ENCODE peak calls at places on chromosomes 7 and 10, in nine cellular contexts. One of them, this sample, is unnamed.

GRCh38 chr7:116087984-116088383 is 57.4 kb upstream of the TFEC start:
- DNase-seq in AG09309: no peak
- DNase-seq in astrocyte of the spinal cord: no peak
- DNase-seq in tibial artery: no peak
- DNase-seq in NB4: no peak
- DNase-seq in mammary epithelial cell: no peak
- DNase-seq in hepatocyte: no peak
- DNase-seq in upper lobe of right lung: no peak
- DNase-seq in cardiac muscle cell: no peak
- DNase-seq in this sample: no peak

GRCh38 chr10:111522141-111522540 is 445.3 kb downstream of the ADRA2A start:
- DNase-seq in hepatocyte: no peak
- DNase-seq in NB4: no peak
- DNase-seq in cardiac muscle cell: no peak
- DNase-seq in AG09309: no peak
- DNase-seq in mammary epithelial cell: no peak
- DNase-seq in tibial artery: no peak
- DNase-seq in upper lobe of right lung: no peak
- DNase-seq in astrocyte of the spinal cord: no peak
- DNase-seq in this sample: no peak

GRCh38 chr10:132189810-132190422 is 3.2 kb downstream of the DPYSL4 start:
- DNase-seq in hepatocyte: no peak
- DNase-seq in tibial artery: no peak
- DNase-seq in NB4: no peak
- DNase-seq in mammary epithelial cell: no peak
- DNase-seq in AG09309: no peak
- DNase-seq in astrocyte of the spinal cord: no peak
- DNase-seq in cardiac muscle cell: no peak
- DNase-seq in upper lobe of right lung: no peak
- DNase-seq in this sample: no peak

GRCh38 chr7:90603346-90603745 is 7.2 kb downstream of the CDK14 start:
- DNase-seq in cardiac muscle cell: no peak
- DNase-seq in astrocyte of the spinal cord: no peak
- DNase-seq in mammary epithelial cell: no peak
- DNase-seq in NB4: no peak
- DNase-seq in tibial artery: no peak
- DNase-seq in AG09309: no peak
- DNase-seq in upper lobe of right lung: no peak
- DNase-seq in hepatocyte: no peak
- DNase-seq in this sample: no peak

GRCh38 chr7:86846494-86847190 is 202.9 kb downstream of the GRM3 start:
- DNase-seq in NB4: no peak
- DNase-seq in mammary epithelial cell: no peak
- DNase-seq in astrocyte of the spinal cord: no peak
- DNase-seq in hepatocyte: peak
- DNase-seq in AG09309: no peak
- DNase-seq in cardiac muscle cell: no peak
- DNase-seq in upper lobe of right lung: no peak
- DNase-seq in tibial artery: no peak
- DNase-seq in this sample: no peak

GRCh38 chr7:142420554-142421362 is 162.9 kb upstream of the PRSS58 start:
- DNase-seq in astrocyte of the spinal cord: peak
- DNase-seq in AG09309: no peak
- DNase-seq in hepatocyte: peak
- DNase-seq in tibial artery: no peak
- DNase-seq in upper lobe of right lung: no peak
- DNase-seq in mammary epithelial cell: peak
- DNase-seq in NB4: peak
- DNase-seq in cardiac muscle cell: peak
- DNase-seq in this sample: no peak

GRCh38 chr7:157670490-157671357 is 333.9 kb downstream of the DNAJB6 start:
- DNase-seq in tibial artery: no peak
- DNase-seq in upper lobe of right lung: no peak
- DNase-seq in mammary epithelial cell: no peak
- DNase-seq in AG09309: no peak
- DNase-seq in astrocyte of the spinal cord: no peak
- DNase-seq in NB4: peak
- DNase-seq in hepatocyte: no peak
- DNase-seq in cardiac muscle cell: no peak
- DNase-seq in this sample: no peak

GRCh38 chr10:44853148-44853734 is 57.9 kb upstream of the TMEM72 start:
- DNase-seq in hepatocyte: no peak
- DNase-seq in mammary epithelial cell: no peak
- DNase-seq in astrocyte of the spinal cord: peak
- DNase-seq in upper lobe of right lung: no peak
- DNase-seq in tibial artery: no peak
- DNase-seq in cardiac muscle cell: peak
- DNase-seq in NB4: peak
- DNase-seq in AG09309: peak
- DNase-seq in this sample: no peak

GRCh38 chr10:93406367-93407145 is 75.6 kb downstream of the MYOF start:
- DNase-seq in tibial artery: no peak
- DNase-seq in NB4: no peak
- DNase-seq in AG09309: no peak
- DNase-seq in upper lobe of right lung: no peak
- DNase-seq in mammary epithelial cell: peak
- DNase-seq in astrocyte of the spinal cord: no peak
- DNase-seq in cardiac muscle cell: peak
- DNase-seq in hepatocyte: peak
- DNase-seq in this sample: no peak

GRCh38 chr7:95045236-95045923 is 138.0 kb downstream of the PPP1R9A start:
- DNase-seq in mammary epithelial cell: peak
- DNase-seq in tibial artery: no peak
- DNase-seq in AG09309: no peak
- DNase-seq in hepatocyte: no peak
- DNase-seq in NB4: peak
- DNase-seq in upper lobe of right lung: no peak
- DNase-seq in cardiac muscle cell: peak
- DNase-seq in astrocyte of the spinal cord: peak
- DNase-seq in this sample: no peak

GRCh38 chr10:129417164-129417563 is 49.9 kb upstream of the MGMT start:
- DNase-seq in cardiac muscle cell: peak
- DNase-seq in mammary epithelial cell: no peak
- DNase-seq in NB4: no peak
- DNase-seq in astrocyte of the spinal cord: no peak
- DNase-seq in AG09309: no peak
- DNase-seq in upper lobe of right lung: no peak
- DNase-seq in tibial artery: no peak
- DNase-seq in hepatocyte: no peak
- DNase-seq in this sample: no peak

GRCh38 chr7:143385891-143386781 is 5.0 kb downstream of the ZYX start:
- DNase-seq in mammary epithelial cell: no peak
- DNase-seq in tibial artery: no peak
- DNase-seq in astrocyte of the spinal cord: no peak
- DNase-seq in cardiac muscle cell: peak
- DNase-seq in AG09309: no peak
- DNase-seq in NB4: peak
- DNase-seq in upper lobe of right lung: peak
- DNase-seq in hepatocyte: no peak
- DNase-seq in this sample: no peak

GRCh38 chr10:17222329-17222728 is 5.7 kb upstream of the VIM start:
- DNase-seq in hepatocyte: no peak
- DNase-seq in upper lobe of right lung: no peak
- DNase-seq in NB4: no peak
- DNase-seq in AG09309: no peak
- DNase-seq in cardiac muscle cell: no peak
- DNase-seq in mammary epithelial cell: no peak
- DNase-seq in tibial artery: no peak
- DNase-seq in astrocyte of the spinal cord: no peak
- DNase-seq in this sample: no peak

GRCh38 chr7:141640239-141640840 is 61.6 kb downstream of the DENND11 start:
- DNase-seq in astrocyte of the spinal cord: peak
- DNase-seq in tibial artery: no peak
- DNase-seq in mammary epithelial cell: no peak
- DNase-seq in AG09309: no peak
- DNase-seq in cardiac muscle cell: no peak
- DNase-seq in NB4: no peak
- DNase-seq in upper lobe of right lung: no peak
- DNase-seq in hepatocyte: no peak
- DNase-seq in this sample: no peak

GRCh38 chr10:117425908-117426566 is 50.8 kb upstream of the PDZD8 start:
- DNase-seq in AG09309: no peak
- DNase-seq in astrocyte of the spinal cord: no peak
- DNase-seq in mammary epithelial cell: no peak
- DNase-seq in cardiac muscle cell: no peak
- DNase-seq in hepatocyte: no peak
- DNase-seq in NB4: no peak
- DNase-seq in tibial artery: no peak
- DNase-seq in upper lobe of right lung: no peak
- DNase-seq in this sample: no peak

GRCh38 chr7:102024005-102024768 is 206.8 kb downstream of the CUX1 start:
- DNase-seq in upper lobe of right lung: no peak
- DNase-seq in astrocyte of the spinal cord: no peak
- DNase-seq in NB4: no peak
- DNase-seq in hepatocyte: no peak
- DNase-seq in AG09309: no peak
- DNase-seq in mammary epithelial cell: no peak
- DNase-seq in cardiac muscle cell: no peak
- DNase-seq in tibial artery: no peak
- DNase-seq in this sample: no peak

GRCh38 chr10:131093346-131093745 is 218.2 kb downstream of the TCERG1L start:
- DNase-seq in tibial artery: no peak
- DNase-seq in upper lobe of right lung: no peak
- DNase-seq in NB4: no peak
- DNase-seq in cardiac muscle cell: no peak
- DNase-seq in AG09309: no peak
- DNase-seq in astrocyte of the spinal cord: no peak
- DNase-seq in mammary epithelial cell: no peak
- DNase-seq in hepatocyte: no peak
- DNase-seq in this sample: no peak

GRCh38 chr7:31326416-31326815 is 14.1 kb downstream of the NEUROD6 start:
- DNase-seq in upper lobe of right lung: no peak
- DNase-seq in cardiac muscle cell: no peak
- DNase-seq in AG09309: no peak
- DNase-seq in hepatocyte: no peak
- DNase-seq in mammary epithelial cell: no peak
- DNase-seq in NB4: no peak
- DNase-seq in astrocyte of the spinal cord: no peak
- DNase-seq in tibial artery: no peak
- DNase-seq in this sample: no peak

GRCh38 chr10:49610015-49610734 is at the start of gene SLC18A3:
- DNase-seq in hepatocyte: no peak
- DNase-seq in cardiac muscle cell: no peak
- DNase-seq in upper lobe of right lung: peak
- DNase-seq in tibial artery: no peak
- DNase-seq in astrocyte of the spinal cord: no peak
- DNase-seq in NB4: no peak
- DNase-seq in AG09309: no peak
- DNase-seq in mammary epithelial cell: no peak
- DNase-seq in this sample: no peak

GRCh38 chr7:151631968-151632749 is 112.5 kb upstream of the RHEB start:
- DNase-seq in upper lobe of right lung: peak
- DNase-seq in astrocyte of the spinal cord: peak
- DNase-seq in AG09309: no peak
- DNase-seq in tibial artery: peak
- DNase-seq in cardiac muscle cell: peak
- DNase-seq in mammary epithelial cell: peak
- DNase-seq in hepatocyte: peak
- DNase-seq in NB4: peak
- DNase-seq in this sample: no peak
- H3K4me3 ChIP-seq in upper lobe of right lung: peak
- H3K4me3 ChIP-seq in astrocyte of the spinal cord: peak
- H3K4me3 ChIP-seq in AG09309: peak
- H3K4me3 ChIP-seq in tibial artery: peak
- H3K4me3 ChIP-seq in cardiac muscle cell: peak
- H3K4me3 ChIP-seq in mammary epithelial cell: peak
- H3K4me3 ChIP-seq in hepatocyte: peak
- H3K4me3 ChIP-seq in NB4: peak
- H3K4me3 ChIP-seq in this sample: peak

GRCh38 chr10:24462889-24463552 is 254.1 kb downstream of the KIAA1217 start:
- DNase-seq in tibial artery: no peak
- DNase-seq in cardiac muscle cell: no peak
- DNase-seq in NB4: peak
- DNase-seq in upper lobe of right lung: no peak
- DNase-seq in AG09309: no peak
- DNase-seq in hepatocyte: no peak
- DNase-seq in mammary epithelial cell: no peak
- DNase-seq in astrocyte of the spinal cord: peak
- DNase-seq in this sample: no peak
- TF ChIP-seq CTCF in tibial artery: no peak
- TF ChIP-seq CTCF in cardiac muscle cell: peak
- TF ChIP-seq CTCF in NB4: peak
- TF ChIP-seq CTCF in upper lobe of right lung: no peak
- TF ChIP-seq CTCF in AG09309: peak
- TF ChIP-seq CTCF in hepatocyte: peak
- TF ChIP-seq CTCF in mammary epithelial cell: peak
- TF ChIP-seq CTCF in astrocyte of the spinal cord: peak
- TF ChIP-seq CTCF in this sample: peak

DNA sequence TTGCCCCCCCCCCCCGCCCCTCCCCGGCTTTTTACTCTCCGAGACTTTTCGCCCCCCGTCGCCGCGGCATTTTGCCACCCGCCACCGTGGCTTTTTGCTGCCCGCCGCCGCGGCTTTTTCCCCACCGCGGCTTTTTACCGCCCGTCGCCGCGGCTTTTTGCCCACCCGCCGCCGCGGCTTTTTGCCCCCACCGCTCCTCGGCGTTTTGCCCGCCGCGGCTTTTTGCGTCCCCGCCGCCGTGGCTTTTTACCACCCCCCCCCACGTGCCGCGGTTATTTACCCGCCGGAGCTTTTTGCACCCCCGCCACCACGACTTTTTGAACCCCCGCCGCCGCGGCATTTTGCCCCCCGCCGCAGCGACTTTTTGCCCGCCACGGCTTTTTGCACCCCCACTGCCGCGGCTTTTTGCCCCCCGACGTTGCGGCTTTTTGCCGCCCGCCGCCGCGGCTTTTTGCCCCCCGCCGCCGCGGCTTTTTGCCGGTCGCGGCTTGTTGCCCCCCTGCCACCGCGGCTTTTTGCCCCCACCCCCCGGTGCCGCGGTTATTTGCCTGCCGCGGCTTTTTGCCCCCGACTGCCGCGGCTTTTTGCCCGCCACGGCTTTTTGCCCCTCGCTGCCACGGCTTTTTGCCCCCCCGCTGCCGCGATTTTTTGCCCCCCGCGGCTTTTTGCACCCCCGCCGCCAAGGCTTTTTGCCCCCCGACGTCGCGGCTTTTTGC is 461.1 kb downstream of the ZNF33B start:
- DNase-seq in tibial artery: no peak
- DNase-seq in cardiac muscle cell: no peak
- DNase-seq in hepatocyte: peak
- DNase-seq in astrocyte of the spinal cord: no peak
- DNase-seq in upper lobe of right lung: no peak
- DNase-seq in AG09309: no peak
- DNase-seq in mammary epithelial cell: no peak
- DNase-seq in NB4: peak
- DNase-seq in this sample: no peak
- H3K4me3 ChIP-seq in tibial artery: no peak
- H3K4me3 ChIP-seq in cardiac muscle cell: no peak
- H3K4me3 ChIP-seq in hepatocyte: no peak
- H3K4me3 ChIP-seq in astrocyte of the spinal cord: no peak
- H3K4me3 ChIP-seq in upper lobe of right lung: no peak
- H3K4me3 ChIP-seq in AG09309: peak
- H3K4me3 ChIP-seq in mammary epithelial cell: no peak
- H3K4me3 ChIP-seq in NB4: no peak
- H3K4me3 ChIP-seq in this sample: no peak

DNA sequence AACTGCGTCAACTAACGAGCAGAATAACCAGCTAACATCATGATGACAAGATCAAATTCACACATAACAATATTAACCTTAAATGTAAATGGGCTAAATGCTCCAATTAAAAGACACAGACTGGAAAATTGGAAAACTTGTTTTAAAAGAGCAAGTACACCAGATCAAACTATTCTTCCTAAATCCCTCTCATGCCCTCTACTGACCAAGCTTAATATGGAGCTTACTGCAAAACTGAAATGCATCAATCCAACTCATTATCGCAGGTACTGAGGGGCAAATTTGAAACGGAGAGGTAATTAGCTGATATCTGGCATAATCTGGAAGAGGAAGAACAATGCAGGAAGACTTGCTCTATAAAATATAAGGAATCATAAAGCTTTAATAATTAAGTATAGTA is 1223.8 kb downstream of the NXPH1 start:
- DNase-seq in NB4: peak
- DNase-seq in tibial artery: no peak
- DNase-seq in upper lobe of right lung: no peak
- DNase-seq in hepatocyte: no peak
- DNase-seq in astrocyte of the spinal cord: peak
- DNase-seq in mammary epithelial cell: no peak
- DNase-seq in AG09309: no peak
- DNase-seq in cardiac muscle cell: no peak
- DNase-seq in this sample: no peak
- TF ChIP-seq CTCF in NB4: peak
- TF ChIP-seq CTCF in tibial artery: no peak
- TF ChIP-seq CTCF in upper lobe of right lung: no peak
- TF ChIP-seq CTCF in hepatocyte: peak
- TF ChIP-seq CTCF in astrocyte of the spinal cord: peak
- TF ChIP-seq CTCF in mammary epithelial cell: no peak
- TF ChIP-seq CTCF in AG09309: no peak
- TF ChIP-seq CTCF in cardiac muscle cell: no peak
- TF ChIP-seq CTCF in this sample: no peak

This sample was measured in epithelial cell of proximal tubule.